ENCODE peak calls at places on chromosome 14, in nine cellular contexts. P, T, W, V, S, C, U, H and Y are unnamed samples.

GRCh38 chr14:74539503-74539902 is 45.9 kb downstream of the ISCA2 start:
- DNase-seq in P (no peak), T (no peak), W (no peak), V (no peak), S (no peak), C (no peak), U (no peak), H (peak; percentile 35), Y (no peak)

GRCh38 chr14:82546401-82546800 is 1012.7 kb upstream of the SEL1L start:
- DNase-seq in P (no peak), T (no peak), W (no peak), V (no peak), S (no peak), C (no peak), U (no peak), H (no peak), Y (no peak)

GRCh38 chr14:101535232-101535631 is 26.1 kb upstream of the DIO3 start:
- DNase-seq in P (peak; percentile 56), T (no peak), W (no peak), V (no peak), S (no peak), C (no peak), U (no peak), H (no peak), Y (no peak)

GRCh38 chr14:102799684-102800562 is 22.7 kb downstream of the TRAF3 start:
- DNase-seq in P (no peak), T (peak; percentile 41), W (no peak), V (peak; percentile 73), S (no peak), C (no peak), U (no peak), H (no peak), Y (no peak)

GRCh38 chr14:53011053-53011462 is 60.2 kb upstream of the FERMT2 start:
- DNase-seq in P (peak; percentile 66), T (peak; percentile 97), W (no peak), V (peak; percentile 96), S (peak; percentile 89), C (no peak), U (no peak), H (peak; percentile 90), Y (no peak)

GRCh38 chr14:54836231-54836630 is 66.4 kb downstream of the GCH1 start:
- DNase-seq in P (no peak), T (no peak), W (no peak), V (no peak), S (no peak), C (no peak), U (no peak), H (no peak), Y (no peak)

GRCh38 chr14:24312736-24313507 is 1.6 kb downstream of the LTB4R start:
- DNase-seq in P (no peak), T (peak; percentile 18), W (no peak), V (no peak), S (no peak), C (no peak), U (no peak), H (peak; percentile 53), Y (no peak)

GRCh38 chr14:97281741-97282140 is 484.6 kb downstream of the VRK1 start:
- DNase-seq in P (no peak), T (no peak), W (no peak), V (no peak), S (no peak), C (no peak), U (no peak), H (no peak), Y (no peak)

GRCh38 chr14:48967419-48967818 is 618.8 kb downstream of the RPS29 start:
- DNase-seq in P (no peak), T (no peak), W (no peak), V (no peak), S (no peak), C (no peak), U (no peak), H (no peak), Y (no peak)

GRCh38 chr14:80403036-80403435 is 191.7 kb upstream of the DIO2 start:
- DNase-seq in P (no peak), T (no peak), W (no peak), V (no peak), S (no peak), C (no peak), U (no peak), H (no peak), Y (no peak)

GRCh38 chr14:76133103-76133502 is 18.6 kb upstream of the GPATCH2L start:
- DNase-seq in P (peak; percentile 16), T (peak; percentile 19), W (no peak), V (no peak), S (no peak), C (no peak), U (peak; percentile 56), H (no peak), Y (no peak)

GRCh38 chr14:95830386-95830785 is 46.2 kb upstream of the TUNAR start:
- DNase-seq in P (no peak), T (no peak), W (no peak), V (no peak), S (no peak), C (peak; percentile 29), U (no peak), H (no peak), Y (no peak)

GRCh38 chr14:59187802-59188460 is 536 bp upstream of the DAAM1 start:
- DNase-seq in P (peak; percentile 10), T (no peak), W (peak; percentile 21), V (no peak), S (peak; percentile 75), C (no peak), U (peak; percentile 40), H (peak; percentile 61), Y (peak; percentile 15)

GRCh38 chr14:88955470-88955869 is 131.0 kb downstream of the TTC8 start:
- DNase-seq in P (no peak), T (no peak), W (no peak), V (no peak), S (no peak), C (no peak), U (no peak), H (no peak), Y (no peak)

GRCh38 chr14:94904636-94905035 is 134.7 kb upstream of the GSC start:
- DNase-seq in P (no peak), T (peak; percentile 57), W (no peak), V (no peak), S (no peak), C (no peak), U (no peak), H (no peak), Y (no peak)

GRCh38 chr14:58864751-58865519 is 227.2 kb downstream of the DACT1 start:
- DNase-seq in P (no peak), T (no peak), W (no peak), V (peak; percentile 60), S (no peak), C (no peak), U (no peak), H (no peak), Y (no peak)

GRCh38 chr14:52018252-52018651 is 28.9 kb downstream of the RTRAF start:
- DNase-seq in P (no peak), T (no peak), W (no peak), V (no peak), S (no peak), C (no peak), U (peak; percentile 41), H (no peak), Y (no peak)

GRCh38 chr14:91388551-91388975 is 29.1 kb downstream of the CCDC88C start:
- DNase-seq in P (no peak), T (no peak), W (no peak), V (no peak), S (no peak), C (no peak), U (no peak), H (peak; percentile 13), Y (no peak)

GRCh38 chr14:77459072-77459723 is 1.3 kb downstream of the AHSA1 start:
- DNase-seq in P (peak; percentile 80), T (peak; percentile 85), W (peak; percentile 54), V (peak; percentile 55), S (no peak), C (peak; percentile 82), U (peak; percentile 62), H (no peak), Y (no peak)
- H3K27ac ChIP-seq in P (peak overlapping the region; percentile 95), T (peak overlapping the region; percentile 81), W (peak overlapping the region; percentile 97), V (no peak overlapping the region), S (no peak overlapping the region), C (no peak overlapping the region), U (peak overlapping the region; percentile 99), H (peak overlapping the region; percentile 85), Y (peak overlapping the region; percentile 98)

GRCh38 chr14:68251766-68252100 is 432.2 kb downstream of the RAD51B start:
- DNase-seq in P (no peak), T (no peak), W (no peak), V (no peak), S (no peak), C (no peak), U (no peak), H (no peak), Y (no peak)
- H3K27ac ChIP-seq in P (peak overlapping the region; percentile 97), T (no peak overlapping the region), W (peak overlapping the region; percentile 73), V (no peak overlapping the region), S (peak overlapping the region; percentile 43), C (no peak overlapping the region), U (no peak overlapping the region), H (peak overlapping the region; percentile 89), Y (peak overlapping the region; percentile 88)

DNA sequence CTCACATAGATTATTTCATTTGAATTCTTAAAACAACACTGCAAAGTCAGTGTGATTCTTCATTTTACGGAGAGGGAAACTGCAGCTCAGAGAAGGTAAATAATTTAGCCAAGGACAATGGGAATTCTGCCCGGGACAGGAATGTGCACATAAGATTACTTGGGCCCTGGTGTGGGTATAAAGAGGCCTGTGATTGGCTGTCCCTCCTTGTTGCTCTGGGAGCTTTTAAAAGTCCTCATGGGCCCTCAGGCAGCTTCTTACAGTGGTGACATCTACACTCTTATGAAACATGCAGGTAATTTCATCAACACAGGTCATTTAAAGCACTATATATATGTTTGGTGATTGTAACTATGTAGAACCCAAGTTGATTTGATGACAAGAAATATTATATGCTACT is 100.3 kb downstream of the ESR2 start:
- DNase-seq in P (peak; percentile 24), T (no peak), W (no peak), V (no peak), S (no peak), C (no peak), U (no peak), H (no peak), Y (no peak)
- H3K27ac ChIP-seq in P (peak overlapping the region; percentile 59), T (no peak overlapping the region), W (no peak overlapping the region), V (no peak overlapping the region), S (no peak overlapping the region), C (no peak overlapping the region), U (no peak overlapping the region), H (peak overlapping the region; percentile 19), Y (no peak overlapping the region)

GRCh38 chr14:69129264-69129880 is 23.5 kb downstream of the DCAF5 start:
- DNase-seq in P (peak; percentile 83), T (peak; percentile 72), W (peak; percentile 85), V (peak; percentile 71), S (peak; percentile 82), C (peak; percentile 73), U (peak; percentile 73), H (peak; percentile 78), Y (peak; percentile 69)

GRCh38 chr14:69131176-69131575 is 21.7 kb downstream of the DCAF5 start:
- DNase-seq in P (no peak), T (no peak), W (no peak), V (no peak), S (no peak), C (no peak), U (no peak), H (no peak), Y (no peak)

GRCh38 chr14:69133206-69134125 is 19.5 kb downstream of the DCAF5 start:
- DNase-seq in P (peak; percentile 19), T (peak; percentile 86), W (no peak), V (no peak), S (no peak), C (no peak), U (no peak), H (no peak), Y (no peak)

GRCh38 chr14:69135133-69135532 is 17.8 kb downstream of the DCAF5 start:
- DNase-seq in P (no peak), T (no peak), W (no peak), V (no peak), S (no peak), C (no peak), U (no peak), H (no peak), Y (no peak)

GRCh38 chr14:69132513-69133181 is 20.3 kb downstream of the DCAF5 start:
- DNase-seq in P (no peak), T (peak; percentile 33), W (no peak), V (no peak), S (no peak), C (no peak), U (no peak), H (no peak), Y (no peak)
- H3K27ac ChIP-seq in P (peak overlapping the region; percentile 78), T (peak overlapping the region; percentile 67), W (no peak overlapping the region), V (no peak overlapping the region), S (no peak overlapping the region), C (no peak overlapping the region), U (no peak overlapping the region), H (peak overlapping the region; percentile 53), Y (peak overlapping the region; percentile 76)